ENCODE peak calls at places on chromosome 16, in six cellular contexts. E, V, T, Y, X and A are unnamed samples.
A peak's percentile ranks its signal among the peaks of the same experiment; 100 is the strongest.

GRCh38 chr16:54923055-54923473 is 7.6 kb upstream of the IRX5 start:
- DNase-seq in E (no peak), V (no peak), T (no peak), Y (no peak), X (no peak), A (no peak)

GRCh38 chr16:58194790-58195189 is 3.1 kb downstream of the CSNK2A2 start:
- DNase-seq in E (no peak), V (no peak), T (no peak), Y (no peak), X (no peak), A (no peak)

GRCh38 chr16:68013440-68013839 is 2.3 kb downstream of the DPEP2NB start:
- DNase-seq in E (no peak), V (no peak), T (no peak), Y (no peak), X (no peak), A (no peak)

GRCh38 chr16:80788016-80788415 is 16.4 kb downstream of the CDYL2 start:
- DNase-seq in E (no peak), V (no peak), T (no peak), Y (no peak), X (peak; percentile 54), A (no peak)

GRCh38 chr16:3954411-3954921 is 74.0 kb upstream of the CREBBP start:
- DNase-seq in E (no peak), V (no peak), T (no peak), Y (no peak), X (no peak), A (no peak)

GRCh38 chr16:53629151-53629550 is 74.5 kb downstream of the RPGRIP1L start:
- DNase-seq in E (no peak), V (no peak), T (no peak), Y (no peak), X (no peak), A (no peak)

GRCh38 chr16:57253410-57253927 is 8.4 kb downstream of the ARL2BP start:
- DNase-seq in E (no peak), V (no peak), T (no peak), Y (no peak), X (no peak), A (no peak)

GRCh38 chr16:81834868-81835267 is 55.8 kb downstream of the PLCG2 start:
- DNase-seq in E (no peak), V (no peak), T (no peak), Y (no peak), X (no peak), A (no peak)

GRCh38 chr16:75385507-75386152 is 47.7 kb downstream of the CFDP1 start:
- DNase-seq in E (no peak), V (no peak), T (peak; percentile 8), Y (no peak), X (peak; percentile 73), A (peak; percentile 26)

GRCh38 chr16:88566158-88566557 is 4.0 kb upstream of the ZC3H18 start:
- DNase-seq in E (no peak), V (no peak), T (no peak), Y (no peak), X (peak; percentile 65), A (no peak)

GRCh38 chr16:81550412-81550768 is 105.8 kb downstream of the CMIP start:
- DNase-seq in E (no peak), V (no peak), T (no peak), Y (no peak), X (no peak), A (no peak)

GRCh38 chr16:67672739-67673662 is 6.4 kb downstream of the C16orf86 start:
- DNase-seq in E (peak; percentile 47), V (peak; percentile 47), T (peak; percentile 39), Y (no peak), X (peak; percentile 47), A (peak; percentile 83)

GRCh38 chr16:10681310-10682308 is 13.1 kb downstream of the TEKT5 start:
- DNase-seq in E (no peak), V (no peak), T (no peak), Y (no peak), X (no peak), A (no peak)

GRCh38 chr16:62625291-62625690 is 589.1 kb upstream of the CDH8 start:
- DNase-seq in E (no peak), V (no peak), T (no peak), Y (no peak), X (no peak), A (no peak)

GRCh38 chr16:55711959-55712876 is 56.4 kb downstream of the SLC6A2 start:
- DNase-seq in E (peak; percentile 79), V (peak; percentile 46), T (peak; percentile 60), Y (peak; percentile 63), X (peak; percentile 6), A (peak; percentile 31)

GRCh38 chr16:13181432-13181831 is 280.0 kb downstream of the SHISA9 start:
- DNase-seq in E (no peak), V (no peak), T (no peak), Y (no peak), X (no peak), A (no peak)

GRCh38 chr16:89360760-89361435 is 129.5 kb downstream of the ANKRD11 start:
- DNase-seq in E (no peak), V (peak; percentile 82), T (peak; percentile 79), Y (no peak), X (no peak), A (no peak)

GRCh38 chr16:49470550-49470949 is 96.9 kb downstream of the C16orf78 start:
- DNase-seq in E (no peak), V (no peak), T (no peak), Y (peak; percentile 10), X (no peak), A (no peak)

GRCh38 chr16:87958632-87959031 is 7.4 kb downstream of the BANP start:
- DNase-seq in E (no peak), V (no peak), T (no peak), Y (no peak), X (no peak), A (no peak)

GRCh38 chr16:12210258-12210880 is 233.8 kb downstream of the SNX29 start:
- DNase-seq in E (no peak), V (no peak), T (no peak), Y (no peak), X (no peak), A (no peak)

GRCh38 chr16:9415588-9415987 is 324.1 kb downstream of the HAPSTR1 start:
- DNase-seq in E (no peak), V (no peak), T (no peak), Y (no peak), X (no peak), A (no peak)

GRCh38 chr16:88736496-88736895 is 30.2 kb downstream of the CTU2 start:
- DNase-seq in E (no peak), V (no peak), T (no peak), Y (no peak), X (no peak), A (no peak)

GRCh38 chr16:49431591-49432290 is 58.1 kb downstream of the C16orf78 start:
- DNase-seq in E (no peak), V (no peak), T (no peak), Y (no peak), X (no peak), A (no peak)

GRCh38 chr16:8905168-8905762 is 23.1 kb downstream of the LITAFD start:
- DNase-seq in E (no peak), V (no peak), T (no peak), Y (no peak), X (peak; percentile 15), A (no peak)

GRCh38 chr16:69407702-69408323 is 16.6 kb upstream of the CYB5B start:
- DNase-seq in E (no peak), V (no peak), T (no peak), Y (no peak), X (no peak), A (no peak)

GRCh38 chr16:13811834-13812233 is 108.1 kb upstream of the ERCC4 start:
- DNase-seq in E (no peak), V (no peak), T (no peak), Y (no peak), X (no peak), A (no peak)

GRCh38 chr16:81347425-81347824 is 32.7 kb downstream of the GAN start:
- DNase-seq in E (no peak), V (no peak), T (no peak), Y (no peak), X (no peak), A (no peak)

GRCh38 chr16:66058181-66058580 is 308.3 kb upstream of the CDH5 start:
- DNase-seq in E (no peak), V (no peak), T (no peak), Y (no peak), X (peak; percentile 79), A (no peak)

GRCh38 chr16:75296606-75297005 is 45.2 kb upstream of the BCAR1 start:
- DNase-seq in E (no peak), V (no peak), T (no peak), Y (no peak), X (peak; percentile 54), A (no peak)

GRCh38 chr16:2767891-2768290 is 9.2 kb downstream of the ELOB start:
- DNase-seq in E (no peak), V (no peak), T (no peak), Y (no peak), X (no peak), A (no peak)

GRCh38 chr16:24041834-24042631 is 206.2 kb downstream of the PRKCB start:
- DNase-seq in E (peak; percentile 79), V (peak; percentile 71), T (peak; percentile 79), Y (peak; percentile 47), X (peak; percentile 14), A (peak; percentile 57)

GRCh38 chr16:89575247-89576172 is at the start of gene CPNE7:
- DNase-seq in E (no peak), V (no peak), T (no peak), Y (no peak), X (no peak), A (no peak)

GRCh38 chr16:56783332-56783731 is 53.4 kb downstream of the NUP93 start:
- DNase-seq in E (no peak), V (no peak), T (no peak), Y (no peak), X (no peak), A (no peak)

GRCh38 chr16:29881050-29881449 is 18.0 kb upstream of the CDIPT start:
- DNase-seq in E (no peak), V (no peak), T (no peak), Y (no peak), X (no peak), A (no peak)

GRCh38 chr16:87464691-87465300 is 28.0 kb downstream of the ZCCHC14 start:
- DNase-seq in E (no peak), V (no peak), T (no peak), Y (peak; percentile 76), X (peak; percentile 91), A (no peak)

GRCh38 chr16:1066584-1067172 is 5.9 kb upstream of the SSTR5 start:
- DNase-seq in E (no peak), V (no peak), T (no peak), Y (no peak), X (no peak), A (no peak)

GRCh38 chr16:89687092-89687940 is 827 bp downstream of the CDK10 start:
- DNase-seq in E (no peak), V (no peak), T (no peak), Y (no peak), X (peak; percentile 52), A (peak; percentile 99)